ENCODE peak calls at places on chromosome 1, in four cellular contexts. F, Y, E and V are unnamed samples.

GRCh38 chr1:170663441-170664282 is at the start of gene PRRX1:
- DNase-seq in F (no peak), Y (no peak), E (no peak), V (no peak)

GRCh38 chr1:234521802-234522185 is 42.8 kb upstream of the TARBP1 start:
- DNase-seq in F (no peak), Y (no peak), E (no peak), V (no peak)

GRCh38 chr1:20216574-20216973 is 30.3 kb upstream of the PLA2G2C start:
- DNase-seq in F (no peak), Y (peak), E (no peak), V (no peak)

GRCh38 chr1:210335001-210335400 is 6.3 kb downstream of the HHAT start:
- DNase-seq in F (no peak), Y (no peak), E (no peak), V (no peak)

GRCh38 chr1:3688356-3688755 is 36.0 kb downstream of the TP73 start:
- DNase-seq in F (no peak), Y (peak), E (no peak), V (no peak)

GRCh38 chr1:19317126-19317910 is 5.2 kb downstream of the SLC66A1 start:
- DNase-seq in F (no peak), Y (no peak), E (no peak), V (no peak)

GRCh38 chr1:153030895-153031294 is at the start of gene SPRR1B:
- DNase-seq in F (no peak), Y (no peak), E (no peak), V (no peak)

GRCh38 chr1:55904541-55904940 is 674.8 kb downstream of the PLPP3 start:
- DNase-seq in F (no peak), Y (no peak), E (no peak), V (no peak)

GRCh38 chr1:15751739-15752138 is 6.9 kb upstream of the FBLIM1 start:
- DNase-seq in F (no peak), Y (no peak), E (no peak), V (no peak)

GRCh38 chr1:182192215-182192614 is 130.7 kb upstream of the ZNF648 start:
- DNase-seq in F (no peak), Y (peak), E (no peak), V (no peak)

GRCh38 chr1:227792216-227793078 is 23.0 kb upstream of the PRSS38 start:
- DNase-seq in F (no peak), Y (no peak), E (no peak), V (no peak)

GRCh38 chr1:207823531-207823879 is 71.7 kb downstream of the CD46 start:
- DNase-seq in F (no peak), Y (no peak), E (peak), V (no peak)

GRCh38 chr1:185495898-185496297 is 178.9 kb upstream of the IVNS1ABP start:
- DNase-seq in F (no peak), Y (no peak), E (no peak), V (no peak)

GRCh38 chr1:16215882-16216753 is 3.7 kb upstream of the ARHGEF19 start:
- DNase-seq in F (peak), Y (peak), E (peak), V (peak)